ENCODE peak calls at places on chromosomes 5 and 9, in six cellular contexts. X, J, T, O, A and R are unnamed samples.

GRCh38 chr5:133801955-133802751 is 166.3 kb downstream of the C5orf15 start:
- DNase-seq in X (no peak), J (no peak), T (no peak), O (no peak), A (no peak), R (no peak)

GRCh38 chr5:150146862-150147579 is 8.6 kb downstream of the PDGFRB start:
- DNase-seq in X (no peak), J (no peak), T (no peak), O (no peak), A (no peak), R (no peak)

GRCh38 chr5:50325237-50325832 is 115.8 kb downstream of the EMB start:
- DNase-seq in X (peak), J (no peak), T (no peak), O (no peak), A (no peak), R (no peak)

GRCh38 chr5:168683927-168684295 is 104.7 kb upstream of the PANK3 start:
- DNase-seq in X (no peak), J (no peak), T (no peak), O (no peak), A (no peak), R (no peak)

GRCh38 chr9:6552033-6552737 is 93.3 kb downstream of the GLDC start:
- DNase-seq in X (peak), J (no peak), T (no peak), O (no peak), A (no peak), R (no peak)

GRCh38 chr9:113247640-113248039 is 26.3 kb downstream of the SLC31A1 start:
- DNase-seq in X (no peak), J (no peak), T (no peak), O (no peak), A (no peak), R (no peak)

GRCh38 chr5:131396015-131396414 is 132.2 kb downstream of the CDC42SE2 start:
- DNase-seq in X (no peak), J (no peak), T (no peak), O (no peak), A (no peak), R (no peak)

GRCh38 chr9:6142816-6143454 is 72.7 kb upstream of the IL33 start:
- DNase-seq in X (no peak), J (no peak), T (no peak), O (no peak), A (no peak), R (no peak)

GRCh38 chr5:1512541-1513291 is 11.0 kb downstream of the LPCAT1 start:
- DNase-seq in X (no peak), J (peak), T (peak), O (peak), A (peak), R (peak)

GRCh38 chr9:16396389-16396788 is 474.1 kb downstream of the BNC2 start:
- DNase-seq in X (no peak), J (no peak), T (no peak), O (no peak), A (no peak), R (no peak)

GRCh38 chr5:56479701-56480304 is 246.7 kb upstream of the ANKRD55 start:
- DNase-seq in X (no peak), J (peak), T (no peak), O (no peak), A (no peak), R (no peak)

GRCh38 chr5:140202078-140202477 is 27.1 kb downstream of the CYSTM1 start:
- DNase-seq in X (no peak), J (no peak), T (no peak), O (no peak), A (no peak), R (no peak)

GRCh38 chr9:97220894-97221477 is 86.5 kb upstream of the CCDC180 start:
- DNase-seq in X (peak), J (no peak), T (no peak), O (no peak), A (no peak), R (no peak)

GRCh38 chr9:117665601-117666377 is 38.4 kb upstream of the TLR4 start:
- DNase-seq in X (no peak), J (no peak), T (no peak), O (no peak), A (no peak), R (no peak)

GRCh38 chr5:124203308-124203707 is 543.1 kb downstream of the ZNF608 start:
- DNase-seq in X (no peak), J (no peak), T (no peak), O (no peak), A (no peak), R (no peak)

GRCh38 chr5:123429993-123430392 is 6.8 kb upstream of the CEP120 start:
- DNase-seq in X (no peak), J (no peak), T (no peak), O (no peak), A (no peak), R (peak)

GRCh38 chr5:57698785-57699184 is 216.2 kb upstream of the ACTBL2 start:
- DNase-seq in X (peak), J (no peak), T (no peak), O (no peak), A (no peak), R (no peak)

GRCh38 chr5:177309351-177310191 is 2.1 kb downstream of the MXD3 start:
- DNase-seq in X (peak), J (peak), T (peak), O (no peak), A (peak), R (no peak)

GRCh38 chr9:130321082-130321481 is 55.5 kb downstream of the HMCN2 start:
- DNase-seq in X (no peak), J (no peak), T (no peak), O (no peak), A (no peak), R (no peak)

GRCh38 chr9:130319300-130319699 is 53.7 kb downstream of the HMCN2 start:
- DNase-seq in X (no peak), J (no peak), T (no peak), O (no peak), A (no peak), R (no peak)

GRCh38 chr9:130321539-130321938 is 56.0 kb downstream of the HMCN2 start:
- DNase-seq in X (no peak), J (no peak), T (no peak), O (no peak), A (no peak), R (no peak)

GRCh38 chr9:130319944-130320696 is 54.6 kb downstream of the HMCN2 start:
- DNase-seq in X (no peak), J (no peak), T (no peak), O (no peak), A (no peak), R (no peak)

GRCh38 chr9:130320697-130321080 is 55.1 kb downstream of the HMCN2 start:
- DNase-seq in X (peak), J (no peak), T (no peak), O (no peak), A (peak), R (no peak)
- TF ChIP-seq CTCF in X (peak), J (no peak), T (no peak), O (no peak), A (no peak), R (no peak)

GRCh38 chr9:109468927-109469326 is 29.2 kb downstream of the PTPN3 start:
- DNase-seq in X (no peak), J (no peak), T (no peak), O (no peak), A (no peak), R (no peak)

GRCh38 chr9:109471475-109471874 is 26.6 kb downstream of the PTPN3 start:
- DNase-seq in X (no peak), J (no peak), T (no peak), O (no peak), A (no peak), R (no peak)

GRCh38 chr9:109467936-109468335 is 30.2 kb downstream of the PTPN3 start:
- DNase-seq in X (no peak), J (no peak), T (no peak), O (no peak), A (no peak), R (no peak)

GRCh38 chr9:109471994-109472393 is 26.1 kb downstream of the PTPN3 start:
- DNase-seq in X (no peak), J (no peak), T (no peak), O (no peak), A (no peak), R (no peak)

GRCh38 chr9:109469646-109470358 is 28.3 kb downstream of the PTPN3 start:
- DNase-seq in X (peak), J (peak), T (peak), O (no peak), A (peak), R (no peak)
- TF ChIP-seq CTCF in X (peak), J (peak), T (peak), O (peak), A (peak), R (peak)

GRCh38 chr5:113293613-113294340 is 141.0 kb downstream of the TSSK1B start:
- DNase-seq in X (peak), J (no peak), T (no peak), O (no peak), A (no peak), R (no peak)

GRCh38 chr5:113292535-113292934 is 142.3 kb downstream of the TSSK1B start:
- DNase-seq in X (no peak), J (no peak), T (no peak), O (no peak), A (no peak), R (no peak)

GRCh38 chr5:113293068-113293571 is 141.7 kb downstream of the TSSK1B start:
- DNase-seq in X (peak), J (no peak), T (no peak), O (no peak), A (no peak), R (no peak)

GRCh38 chr5:113295111-113295539 is 139.7 kb downstream of the TSSK1B start:
- DNase-seq in X (peak), J (no peak), T (no peak), O (no peak), A (no peak), R (no peak)

DNA sequence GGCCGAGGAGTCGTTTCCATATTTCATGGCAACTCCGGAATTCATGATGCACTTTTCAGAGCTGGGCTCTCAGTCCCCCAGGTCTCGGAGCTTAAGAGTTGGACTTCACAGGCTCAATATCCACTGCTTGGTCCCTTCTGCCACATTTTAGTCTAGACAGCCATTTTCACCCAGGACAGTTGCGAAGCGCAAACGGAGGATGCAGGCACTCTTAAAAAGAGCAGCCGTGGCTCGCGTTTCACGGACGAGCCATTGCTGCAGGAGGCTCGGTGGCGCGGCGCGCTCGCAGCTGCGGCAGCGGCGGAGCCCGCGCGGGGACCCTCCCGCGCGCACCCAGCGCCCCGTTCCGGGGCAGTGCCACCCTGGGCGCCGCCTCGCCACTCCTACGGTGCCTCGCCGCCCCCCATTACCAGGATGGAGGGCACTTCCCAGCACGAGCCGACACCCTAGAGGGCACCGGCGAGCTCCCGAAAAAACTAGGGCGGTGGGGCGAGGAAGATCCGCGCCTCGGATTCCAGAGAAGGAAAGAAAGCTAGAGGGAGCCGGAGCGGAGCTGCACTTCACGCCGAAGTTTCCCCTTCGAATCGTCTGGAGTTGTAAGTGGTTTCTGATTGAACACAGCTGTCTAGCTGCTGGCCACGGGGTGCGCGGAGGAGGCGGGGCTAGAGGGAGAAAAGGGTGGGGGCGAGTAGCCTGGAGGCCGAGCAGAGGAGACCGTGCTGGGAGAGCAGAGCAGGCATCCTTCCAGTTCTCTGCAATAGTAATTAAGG is 140.3 kb downstream of the TSSK1B start:
- DNase-seq in X (peak), J (peak), T (peak), O (peak), A (peak), R (no peak)
- TF ChIP-seq CTCF in X (peak), J (peak), T (peak), O (peak), A (no peak), R (no peak)

GRCh38 chr5:143025971-143026370 is 255.8 kb downstream of the ARHGAP26 start:
- DNase-seq in X (no peak), J (no peak), T (no peak), O (no peak), A (no peak), R (no peak)
- TF ChIP-seq CTCF in X (no peak), J (no peak), T (no peak), O (no peak), A (no peak), R (no peak)

DNA sequence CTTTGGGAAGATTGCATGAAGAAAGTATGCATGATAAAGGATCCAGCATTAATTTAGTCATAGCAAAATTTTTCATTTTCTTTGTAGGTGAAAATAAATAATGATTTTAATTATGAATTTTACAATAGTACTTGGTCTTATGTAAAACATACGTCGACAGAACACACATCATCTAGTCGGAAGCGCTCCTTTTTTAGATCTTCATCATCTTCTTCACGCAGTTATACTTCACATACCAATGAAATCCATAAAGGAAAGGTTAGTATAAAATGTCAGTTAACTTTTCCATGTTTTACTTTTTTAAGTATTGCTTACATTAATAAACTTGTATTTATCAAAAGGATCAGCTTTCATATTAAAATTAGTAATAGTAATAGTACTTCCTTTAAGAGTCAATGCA is 35.8 kb downstream of the C7 start:
- DNase-seq in X (no peak), J (no peak), T (no peak), O (no peak), A (no peak), R (no peak)
- TF ChIP-seq CTCF in X (no peak), J (no peak), T (no peak), O (no peak), A (no peak), R (no peak)